ENCODE peak calls at places on chromosomes 12 and 14, in eight cellular contexts. T is prostate gland, K is IMR-90, U is tibial artery, V is ovary, G is AG04450, I is astrocyte of the spinal cord, D is body of pancreas. Y is an unnamed sample.

GRCh38 chr14:35858521-35859209 is 32.5 kb downstream of the BRMS1L start:
- DNase-seq in T (no peak), K (peak), U (no peak), V (no peak), G (no peak), I (peak), D (no peak), Y (no peak)

GRCh38 chr12:15770581-15770980 is 18.6 kb downstream of the EPS8 start:
- DNase-seq in T (no peak), K (no peak), U (no peak), V (no peak), G (no peak), I (no peak), D (no peak), Y (no peak)

GRCh38 chr14:63852817-63853730 is at the start of gene SYNE2:
- DNase-seq in T (peak), K (peak), U (peak), V (peak), G (no peak), I (peak), D (peak), Y (no peak)

GRCh38 chr14:23865502-23865901 is 88.1 kb upstream of the DHRS4 start:
- DNase-seq in T (no peak), K (no peak), U (no peak), V (no peak), G (no peak), I (no peak), D (no peak), Y (no peak)

GRCh38 chr14:97408937-97409860 is 612.0 kb downstream of the VRK1 start:
- DNase-seq in T (no peak), K (no peak), U (no peak), V (no peak), G (no peak), I (no peak), D (no peak), Y (no peak)

GRCh38 chr12:52082026-52082667 is 2.6 kb downstream of the SMIM41 start:
- DNase-seq in T (no peak), K (peak), U (no peak), V (peak), G (no peak), I (no peak), D (no peak), Y (no peak)

GRCh38 chr12:85424581-85425348 is 144.7 kb downstream of the ALX1 start:
- DNase-seq in T (no peak), K (peak), U (no peak), V (no peak), G (no peak), I (peak), D (peak), Y (no peak)

GRCh38 chr12:123364532-123365140 is at the start of gene SBNO1:
- DNase-seq in T (peak), K (peak), U (peak), V (peak), G (peak), I (peak), D (peak), Y (peak)

GRCh38 chr12:57754411-57755193 is at the start of gene MARCHF9:
- DNase-seq in T (peak), K (no peak), U (no peak), V (peak), G (no peak), I (no peak), D (peak), Y (no peak)

GRCh38 chr12:118337194-118337838 is 35.4 kb downstream of the TAOK3 start:
- DNase-seq in T (peak), K (peak), U (no peak), V (no peak), G (peak), I (no peak), D (no peak), Y (no peak)

GRCh38 chr12:31011746-31012567 is 61.7 kb upstream of the DDX11 start:
- DNase-seq in T (no peak), K (no peak), U (no peak), V (no peak), G (no peak), I (no peak), D (no peak), Y (no peak)

GRCh38 chr14:37047226-37047625 is 125.2 kb downstream of the SLC25A21 start:
- DNase-seq in T (no peak), K (no peak), U (no peak), V (no peak), G (no peak), I (no peak), D (no peak), Y (no peak)

GRCh38 chr12:102957339-102958050 is at the start of gene ASCL1:
- DNase-seq in T (no peak), K (peak), U (no peak), V (no peak), G (no peak), I (no peak), D (no peak), Y (no peak)

GRCh38 chr12:108839011-108839889 is 18.1 kb downstream of the SSH1 start:
- DNase-seq in T (peak), K (peak), U (peak), V (peak), G (no peak), I (peak), D (peak), Y (no peak)

GRCh38 chr12:27622436-27623185 is 73.6 kb upstream of the REP15 start:
- DNase-seq in T (no peak), K (peak), U (no peak), V (no peak), G (no peak), I (no peak), D (no peak), Y (no peak)

GRCh38 chr12:21925296-21925913 is 15.8 kb downstream of the ABCC9 start:
- DNase-seq in T (no peak), K (peak), U (no peak), V (no peak), G (no peak), I (no peak), D (no peak), Y (no peak)

GRCh38 chr12:88805286-88805685 is 225.0 kb upstream of the KITLG start:
- DNase-seq in T (no peak), K (peak), U (no peak), V (no peak), G (no peak), I (no peak), D (no peak), Y (no peak)

GRCh38 chr12:110739894-110740293 is 2.8 kb downstream of the PPP1CC start:
- DNase-seq in T (no peak), K (peak), U (no peak), V (no peak), G (no peak), I (no peak), D (no peak), Y (no peak)

GRCh38 chr12:122023339-122024131 is 1.9 kb downstream of the BCL7A start:
- DNase-seq in T (peak), K (peak), U (peak), V (peak), G (peak), I (peak), D (peak), Y (peak)

GRCh38 chr12:24600559-24600958 is 348.3 kb downstream of the BCAT1 start:
- DNase-seq in T (no peak), K (no peak), U (no peak), V (no peak), G (no peak), I (no peak), D (no peak), Y (no peak)

GRCh38 chr14:53192023-53192422 is 38.9 kb upstream of the DDHD1 start:
- DNase-seq in T (no peak), K (no peak), U (no peak), V (no peak), G (no peak), I (no peak), D (no peak), Y (peak)

GRCh38 chr14:96126783-96127271 is 77.8 kb upstream of the BDKRB2 start:
- DNase-seq in T (no peak), K (peak), U (no peak), V (no peak), G (no peak), I (no peak), D (no peak), Y (no peak)

GRCh38 chr14:50542941-50543418 is 10.6 kb upstream of the MAP4K5 start:
- DNase-seq in T (peak), K (peak), U (peak), V (no peak), G (no peak), I (peak), D (peak), Y (no peak)

GRCh38 chr12:123142518-123142840 is 8.4 kb downstream of the PITPNM2 start:
- DNase-seq in T (no peak), K (no peak), U (no peak), V (no peak), G (no peak), I (no peak), D (no peak), Y (no peak)

GRCh38 chr12:132489078-132489601 is 811 bp upstream of the FBRSL1 start:
- DNase-seq in T (no peak), K (no peak), U (no peak), V (peak), G (no peak), I (no peak), D (no peak), Y (no peak)

GRCh38 chr12:94649349-94650142 is 811 bp downstream of the TMCC3 start:
- DNase-seq in T (peak), K (peak), U (peak), V (peak), G (no peak), I (peak), D (peak), Y (no peak)

GRCh38 chr12:112107306-112107705 is 1.3 kb downstream of the NAA25 start:
- DNase-seq in T (no peak), K (no peak), U (no peak), V (no peak), G (no peak), I (no peak), D (no peak), Y (no peak)
- H3K4me3 ChIP-seq in T (peak), K (peak), U (peak), V (no peak), G (peak), I (peak), D (no peak), Y (peak)

GRCh38 chr12:3604750-3605638 is 114.0 kb downstream of the PRMT8 start:
- DNase-seq in T (peak), K (no peak), U (no peak), V (no peak), G (no peak), I (peak), D (peak), Y (no peak)
- H3K4me3 ChIP-seq in T (no peak), K (no peak), U (no peak), V (no peak), G (no peak), I (no peak), D (no peak), Y (no peak)

GRCh38 chr12:1836241-1836803 is 16.0 kb downstream of the LRTM2 start:
- DNase-seq in T (no peak), K (no peak), U (no peak), V (no peak), G (no peak), I (no peak), D (no peak), Y (no peak)

GRCh38 chr12:1836854-1837411 is 16.6 kb downstream of the LRTM2 start:
- DNase-seq in T (no peak), K (no peak), U (no peak), V (no peak), G (no peak), I (no peak), D (no peak), Y (no peak)

GRCh38 chr12:1838994-1839365 is 18.6 kb downstream of the LRTM2 start:
- DNase-seq in T (no peak), K (no peak), U (no peak), V (no peak), G (no peak), I (no peak), D (no peak), Y (no peak)

GRCh38 chr12:1838223-1838993 is 18.0 kb downstream of the LRTM2 start:
- DNase-seq in T (no peak), K (no peak), U (no peak), V (no peak), G (no peak), I (peak), D (no peak), Y (no peak)

DNA sequence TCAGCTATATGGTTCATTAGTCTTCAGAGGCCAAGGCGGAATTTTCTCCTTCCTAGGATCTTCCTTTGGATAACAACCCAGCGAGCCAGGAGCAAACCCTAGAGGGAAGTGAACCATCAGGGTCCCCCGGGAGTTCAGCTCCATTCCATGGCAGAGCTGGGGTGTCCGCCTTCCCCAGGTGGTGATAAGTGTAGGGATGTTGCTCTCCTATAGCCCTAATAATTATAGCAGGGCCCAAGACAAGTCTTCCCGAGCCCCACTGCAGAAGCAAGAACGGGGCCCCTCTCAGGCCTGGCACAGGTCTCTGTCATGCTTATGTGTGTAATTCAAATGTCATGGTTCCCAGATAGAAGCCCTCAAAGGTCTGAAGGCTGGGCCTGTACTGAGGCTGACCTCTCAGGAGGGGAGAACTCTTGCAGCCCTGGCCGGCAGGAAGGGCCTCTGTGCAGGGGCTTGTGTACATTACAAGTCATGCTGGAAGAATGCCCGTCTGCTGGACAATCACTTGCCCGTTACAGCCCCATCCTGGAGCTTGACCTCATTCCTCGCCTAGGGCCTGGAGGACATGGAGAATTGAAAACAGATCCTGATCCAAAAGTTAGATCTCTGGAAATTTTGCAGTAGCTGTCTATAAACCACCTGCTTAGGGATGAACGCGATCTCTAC is 17.3 kb downstream of the LRTM2 start:
- DNase-seq in T (no peak), K (peak), U (no peak), V (no peak), G (no peak), I (peak), D (no peak), Y (no peak)
- H3K4me3 ChIP-seq in T (no peak), K (no peak), U (no peak), V (no peak), G (no peak), I (no peak), D (no peak), Y (no peak)

DNA sequence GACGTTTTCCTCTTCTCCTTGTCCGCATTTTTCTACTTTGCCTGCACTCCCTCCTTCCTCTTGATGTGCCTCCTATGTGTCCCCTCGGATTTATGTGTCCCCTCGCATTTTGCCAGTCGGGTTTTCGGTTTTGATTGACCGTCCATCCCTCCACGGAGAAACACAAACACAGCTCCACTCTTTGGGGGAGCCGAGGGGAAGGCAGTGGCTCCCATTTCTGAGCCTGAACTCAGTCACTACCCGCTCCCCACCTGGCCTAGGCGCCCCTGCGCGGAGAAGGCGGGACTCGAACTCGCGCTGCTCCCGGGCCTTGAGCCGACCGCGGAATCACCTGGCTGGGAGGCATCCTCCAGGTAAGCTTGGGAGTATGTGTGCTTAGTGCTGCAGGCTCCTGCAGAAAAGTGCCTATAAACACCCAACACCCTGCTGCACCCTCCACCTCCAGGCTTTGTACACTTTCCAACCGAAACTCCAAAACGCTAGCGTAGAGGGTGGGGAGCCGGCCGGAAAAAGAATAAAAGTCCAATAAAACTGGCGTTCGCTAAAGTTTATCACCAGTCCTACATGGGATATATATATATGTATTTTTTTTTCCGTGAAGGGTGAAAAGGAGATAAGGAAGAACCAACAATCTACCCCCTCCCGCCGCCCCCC is 3.4 kb upstream of the CCND2 start:
- DNase-seq in T (no peak), K (no peak), U (no peak), V (no peak), G (no peak), I (no peak), D (no peak), Y (no peak)
- H3K4me3 ChIP-seq in T (peak), K (no peak), U (peak), V (peak), G (no peak), I (no peak), D (no peak), Y (peak)

GRCh38 chr14:55426881-55427280 is 13.5 kb downstream of the TBPL2 start:
- DNase-seq in T (no peak), K (no peak), U (no peak), V (no peak), G (no peak), I (no peak), D (no peak), Y (no peak)

GRCh38 chr14:55427439-55427838 is 13.0 kb downstream of the TBPL2 start:
- DNase-seq in T (no peak), K (no peak), U (no peak), V (no peak), G (no peak), I (no peak), D (no peak), Y (no peak)

GRCh38 chr14:55432628-55433027 is 7.8 kb downstream of the TBPL2 start:
- DNase-seq in T (no peak), K (no peak), U (no peak), V (no peak), G (no peak), I (no peak), D (no peak), Y (no peak)

GRCh38 chr14:55433880-55434804 is 6.3 kb downstream of the TBPL2 start:
- DNase-seq in T (no peak), K (no peak), U (no peak), V (no peak), G (no peak), I (no peak), D (no peak), Y (no peak)

DNA sequence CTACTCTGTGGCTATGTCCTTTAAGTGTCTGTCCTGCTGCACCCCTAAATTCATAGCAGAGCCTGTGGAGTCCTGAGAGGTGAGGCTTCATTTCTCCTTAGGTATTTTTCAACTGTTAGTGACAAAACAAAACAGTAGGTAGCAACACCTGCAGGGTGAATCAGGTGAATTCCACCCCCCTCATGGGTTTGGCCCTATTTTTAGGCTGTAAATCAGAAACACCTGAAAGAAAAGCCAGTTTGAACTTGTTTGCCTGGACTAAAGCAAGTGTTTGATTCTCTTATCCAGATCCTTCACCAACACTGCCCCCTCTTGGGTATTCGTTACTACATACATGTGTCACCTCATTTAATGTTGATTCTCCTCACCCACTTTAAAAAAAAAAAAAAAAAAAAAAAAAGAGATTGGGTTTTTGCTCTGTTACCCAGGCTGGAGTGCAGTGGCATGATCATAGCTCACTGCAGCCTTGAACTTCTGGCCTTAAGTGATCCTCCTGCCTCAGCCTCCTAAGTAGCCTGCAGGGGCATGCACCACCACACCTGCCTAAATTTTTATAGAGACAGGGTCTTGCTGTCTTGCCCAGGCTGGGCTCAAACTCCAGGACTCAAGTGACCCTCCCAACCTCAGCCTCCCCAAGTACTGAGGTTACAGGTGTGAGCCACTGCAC is 10.3 kb downstream of the TBPL2 start:
- DNase-seq in T (peak), K (peak), U (no peak), V (no peak), G (peak), I (peak), D (peak), Y (peak)
- H3K4me3 ChIP-seq in T (no peak), K (no peak), U (no peak), V (no peak), G (no peak), I (no peak), D (no peak), Y (no peak)

DNA sequence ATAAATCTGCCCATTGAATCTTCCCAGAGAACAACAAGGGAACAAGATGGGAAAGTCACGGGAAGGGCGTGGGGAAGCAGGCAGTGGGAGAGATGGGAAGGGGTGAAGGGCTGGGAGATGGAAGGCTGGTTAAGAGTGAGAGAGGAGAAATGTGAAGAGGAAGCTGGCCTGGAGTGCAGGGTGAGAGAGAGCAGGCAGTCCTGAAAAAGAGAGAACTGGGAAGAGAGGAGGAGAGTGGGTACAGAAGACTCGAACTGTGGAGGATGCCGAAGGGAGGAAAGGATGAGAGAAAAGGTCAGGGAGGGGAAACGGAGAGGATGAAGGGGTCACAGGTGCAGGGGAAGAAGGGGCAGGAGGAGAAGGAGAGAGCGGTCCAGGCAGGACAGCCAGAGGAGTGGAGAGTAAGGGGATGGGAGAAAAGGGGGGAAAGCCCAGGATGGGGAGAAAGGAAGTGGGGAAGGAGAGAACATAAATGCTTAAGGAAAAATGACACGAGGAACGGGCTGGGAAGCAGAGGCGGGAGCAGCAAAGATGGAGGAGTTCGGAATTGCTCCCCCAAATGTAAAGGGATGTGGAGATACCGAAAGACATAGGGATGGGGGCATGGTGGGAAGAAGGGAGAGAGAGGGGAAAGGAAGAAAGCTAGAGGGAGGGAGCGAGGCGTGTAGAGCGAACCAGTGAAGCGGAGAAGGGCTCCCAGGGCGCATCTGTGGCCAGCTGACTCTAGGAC is 1.2 kb downstream of the PIANP start:
- DNase-seq in T (no peak), K (no peak), U (no peak), V (no peak), G (no peak), I (no peak), D (no peak), Y (no peak)
- H3K4me3 ChIP-seq in T (peak), K (peak), U (peak), V (peak), G (peak), I (peak), D (no peak), Y (peak)